ENCODE peak calls at places on chromosomes 11 and 22, in six cellular contexts. V is NCI-H2029; N is NCI-H1436; J is HS-5; S is ovary; H is naive thymus-derived CD8-positive, alpha-beta T cell. R is an unnamed sample.

GRCh38 chr11:64523456-64524187 is 67.4 kb upstream of the SLC22A12 start:
- DNase-seq in V (no peak), N (no peak), J (no peak), S (no peak), H (no peak), R (no peak)

GRCh38 chr11:45087301-45087700 is 59.1 kb upstream of the PRDM11 start:
- DNase-seq in V (no peak), N (peak; percentile 49), J (no peak), S (no peak), H (no peak), R (no peak)

GRCh38 chr22:43995057-43995685 is 28.9 kb upstream of the PARVB start:
- DNase-seq in V (no peak), N (no peak), J (no peak), S (no peak), H (no peak), R (no peak)

GRCh38 chr11:2804701-2805387 is 80.7 kb downstream of the CDKN1C start:
- DNase-seq in V (no peak), N (no peak), J (no peak), S (peak; percentile 30), H (no peak), R (peak; percentile 12)

GRCh38 chr11:118439656-118440055 is 3.4 kb downstream of the KMT2A start:
- DNase-seq in V (no peak), N (no peak), J (no peak), S (no peak), H (no peak), R (no peak)

GRCh38 chr22:32717337-32718240 is 83.9 kb upstream of the TIMP3 start:
- DNase-seq in V (no peak), N (no peak), J (no peak), S (no peak), H (no peak), R (no peak)

GRCh38 chr11:116558504-116559252 is 214.1 kb downstream of the BUD13 start:
- DNase-seq in V (no peak), N (no peak), J (peak; percentile 56), S (no peak), H (no peak), R (no peak)

GRCh38 chr11:103898065-103898464 is 138.4 kb upstream of the DDI1 start:
- DNase-seq in V (no peak), N (no peak), J (no peak), S (no peak), H (no peak), R (no peak)

GRCh38 chr22:50730941-50731661 is 6.9 kb upstream of the ACR start:
- DNase-seq in V (no peak), N (no peak), J (no peak), S (peak; percentile 18), H (no peak), R (peak; percentile 29)

GRCh38 chr11:64000026-64000739 is 13.9 kb downstream of the OTUB1 start:
- DNase-seq in V (no peak), N (no peak), J (no peak), S (peak; percentile 81), H (peak; percentile 67), R (peak; percentile 59)